ENCODE peak calls at places on chromosomes 4 and X, in eight cellular contexts. V is fibroblast of lung, K is GM13977, E is GM12864, O is OCI-LY7, F is ovary, B is stomach, X is astrocyte of the spinal cord. P is an unnamed sample.
A peak's percentile ranks its signal among the peaks of the same experiment; 100 is the strongest.

GRCh38 chrX:103637604-103638338 is 9.0 kb downstream of the TCEAL1 start:
- DNase-seq in V (peak; percentile 36), K (no peak), E (no peak), O (no peak), F (no peak), B (no peak), X (peak; percentile 67), P (no peak)

GRCh38 chrX:3990569-3990968 is 277.1 kb upstream of the PRKX start:
- DNase-seq in V (no peak), K (no peak), E (no peak), O (no peak), F (no peak), B (no peak), X (no peak), P (no peak)

GRCh38 chr4:26896636-26897035 is 36.0 kb downstream of the STIM2 start:
- DNase-seq in V (peak; percentile 58), K (no peak), E (no peak), O (no peak), F (no peak), B (no peak), X (peak; percentile 9), P (peak; percentile 12)

GRCh38 chr4:8220661-8221446 is 21.8 kb downstream of the SH3TC1 start:
- DNase-seq in V (no peak), K (no peak), E (no peak), O (no peak), F (no peak), B (no peak), X (no peak), P (no peak)

GRCh38 chrX:84133023-84133422 is 55.0 kb downstream of the RPS6KA6 start:
- DNase-seq in V (peak; percentile 39), K (no peak), E (no peak), O (no peak), F (no peak), B (no peak), X (no peak), P (no peak)

GRCh38 chr4:76606662-76607265 is 171.7 kb downstream of the SHROOM3 start:
- DNase-seq in V (no peak), K (no peak), E (no peak), O (no peak), F (no peak), B (no peak), X (no peak), P (no peak)

GRCh38 chr4:89324671-89325070 is 17.1 kb upstream of the GPRIN3 start:
- DNase-seq in V (peak; percentile 60), K (peak; percentile 26), E (no peak), O (peak; percentile 82), F (no peak), B (no peak), X (peak; percentile 6), P (no peak)

GRCh38 chr4:48623182-48623780 is 133.2 kb downstream of the ZAR1 start:
- DNase-seq in V (no peak), K (no peak), E (no peak), O (no peak), F (no peak), B (no peak), X (no peak), P (no peak)

GRCh38 chrX:130120321-130120731 is 10.0 kb upstream of the ELF4 start:
- DNase-seq in V (no peak), K (peak; percentile 60), E (no peak), O (peak; percentile 16), F (no peak), B (no peak), X (no peak), P (no peak)

GRCh38 chrX:13123857-13124345 is 79.5 kb upstream of the FAM9C start:
- DNase-seq in V (peak; percentile 81), K (no peak), E (no peak), O (no peak), F (no peak), B (no peak), X (peak; percentile 80), P (no peak)

DNA sequence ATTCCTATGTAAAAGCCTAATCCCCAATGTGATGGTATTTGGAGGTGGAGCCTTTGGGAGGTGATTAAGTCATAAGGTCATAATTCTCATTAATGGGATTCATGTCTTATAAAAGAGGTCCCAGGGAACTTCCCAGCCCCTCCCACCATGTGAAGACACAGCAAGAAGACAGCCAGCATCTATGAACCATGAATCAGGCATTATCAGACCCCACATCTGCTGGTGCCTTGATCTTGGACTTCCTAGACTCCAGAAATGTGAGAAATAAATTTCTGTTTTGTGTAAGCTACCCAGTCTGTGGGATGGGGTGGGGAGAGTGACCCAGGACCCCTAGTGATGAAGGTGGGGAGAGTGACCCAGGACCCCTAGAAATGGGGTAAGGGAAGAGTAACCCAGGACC is 6.1 kb upstream of the DAPP1 start:
- DNase-seq in V (no peak), K (no peak), E (no peak), O (no peak), F (no peak), B (no peak), X (no peak), P (no peak)
- TF ChIP-seq CTCF in V (no peak), K (no peak), E (no peak), O (no peak), F (no peak), B (no peak), X (no peak), P (no peak)

DNA sequence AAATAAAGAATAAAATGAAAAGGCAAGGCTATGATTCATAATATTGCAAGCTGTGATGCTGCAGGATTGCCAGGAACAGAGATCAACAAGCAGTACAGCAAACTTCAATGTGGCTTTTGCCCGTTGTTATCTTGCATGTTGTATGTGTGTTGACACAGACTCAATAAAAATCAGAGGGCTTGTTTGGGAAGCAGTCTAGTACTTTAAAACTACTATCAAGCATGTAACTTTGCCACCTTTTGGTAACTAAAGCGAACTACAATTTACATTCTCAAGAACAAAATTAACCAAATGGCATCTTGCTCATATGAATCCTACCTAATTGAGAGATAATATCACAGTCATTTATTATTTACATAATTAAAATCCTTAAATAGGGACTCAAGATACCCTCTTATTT is 79.8 kb upstream of the GPM6A start:
- DNase-seq in V (peak; percentile 39), K (peak; percentile 18), E (no peak), O (peak; percentile 68), F (no peak), B (no peak), X (peak; percentile 43), P (peak; percentile 49)
- TF ChIP-seq CTCF in V (peak; percentile 34), K (peak; percentile 60), E (peak; percentile 26), O (peak; percentile 81), F (no peak), B (no peak), X (peak; percentile 43), P (peak; percentile 42)

GRCh38 chrX:64885850-64886249 is 90.4 kb downstream of the ZC4H2 start:
- DNase-seq in V (no peak), K (no peak), E (no peak), O (peak; percentile 37), F (no peak), B (no peak), X (no peak), P (no peak)
- TF ChIP-seq CTCF in V (peak; percentile 20), K (peak; percentile 46), E (peak; percentile 59), O (peak; percentile 68), F (no peak), B (no peak), X (peak; percentile 15), P (no peak)

DNA sequence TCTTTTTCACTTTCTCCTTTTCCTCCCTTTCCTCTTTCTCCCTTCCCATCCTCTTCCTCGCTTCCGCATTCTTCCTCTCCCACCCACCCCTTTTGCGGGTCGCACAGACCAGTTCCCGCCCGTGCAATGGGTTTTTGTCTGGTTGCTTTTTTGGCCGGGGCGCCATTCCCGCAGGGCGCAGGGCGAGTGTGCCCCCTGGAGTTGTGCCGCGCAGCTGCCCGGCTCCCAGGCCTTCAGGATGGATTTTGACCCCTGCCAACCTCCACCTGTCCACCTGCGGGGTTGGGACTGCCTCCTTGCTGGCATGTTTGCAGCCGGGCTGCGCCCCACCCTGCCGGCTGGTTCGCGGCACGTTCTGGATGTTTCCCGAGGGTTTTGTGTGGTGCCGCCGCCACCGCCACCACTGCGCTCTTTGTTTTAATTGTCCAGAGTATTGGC is 578 bp upstream of the SEL1L3 start:
- DNase-seq in V (no peak), K (peak; percentile 49), E (no peak), O (peak; percentile 54), F (no peak), B (peak; percentile 81), X (no peak), P (no peak)
- TF ChIP-seq CTCF in V (peak; percentile 31), K (peak; percentile 43), E (peak; percentile 16), O (peak; percentile 76), F (no peak), B (no peak), X (peak; percentile 39), P (no peak)